ENCODE peak calls at places on chromosome 12, in ten cellular contexts. T is fibroblast of the aortic adventitia, P is cardiac muscle cell, R is epithelial cell of esophagus, J is IMR-90, H is PC-9, Y is HepG2, O is upper lobe of right lung, V is stomach, I is hepatocyte. E is an unnamed sample.

GRCh38 chr12:75048763-75049162 is 160.9 kb downstream of the KCNC2 start:
- DNase-seq in T (no peak), P (no peak), R (no peak), J (no peak), H (no peak), Y (no peak), O (no peak), V (no peak), I (no peak), E (no peak)

GRCh38 chr12:85688837-85689236 is 147.4 kb downstream of the RASSF9 start:
- DNase-seq in T (peak; percentile 14), P (peak; percentile 6), R (no peak), J (no peak), H (peak; percentile 25), Y (no peak), O (no peak), V (no peak), I (peak; percentile 6), E (no peak)

GRCh38 chr12:51976376-51977160 is 25.1 kb downstream of the ACVR1B start:
- DNase-seq in T (peak; percentile 84), P (peak; percentile 97), R (peak; percentile 26), J (peak; percentile 50), H (no peak), Y (peak; percentile 92), O (no peak), V (no peak), I (peak; percentile 69), E (peak; percentile 76)

GRCh38 chr12:102095677-102096263 is 24.1 kb downstream of the NUP37 start:
- DNase-seq in T (peak; percentile 57), P (peak; percentile 66), R (peak; percentile 38), J (peak; percentile 61), H (no peak), Y (peak; percentile 9), O (no peak), V (no peak), I (peak; percentile 44), E (peak; percentile 61)

GRCh38 chr12:89907659-89908058 is 199.0 kb upstream of the ATP2B1 start:
- DNase-seq in T (no peak), P (no peak), R (no peak), J (no peak), H (no peak), Y (no peak), O (no peak), V (no peak), I (no peak), E (no peak)

GRCh38 chr12:106647793-106648514 is 65.2 kb downstream of the RFX4 start:
- DNase-seq in T (no peak), P (no peak), R (no peak), J (no peak), H (no peak), Y (no peak), O (no peak), V (no peak), I (no peak), E (no peak)

GRCh38 chr12:122981036-122981471 is 573 bp downstream of the ARL6IP4 start:
- DNase-seq in T (peak; percentile 21), P (peak; percentile 23), R (peak; percentile 20), J (no peak), H (no peak), Y (no peak), O (no peak), V (no peak), I (peak; percentile 44), E (no peak)

GRCh38 chr12:19451196-19451595 is 11.9 kb downstream of the AEBP2 start:
- DNase-seq in T (no peak), P (peak; percentile 49), R (no peak), J (peak; percentile 61), H (no peak), Y (no peak), O (no peak), V (no peak), I (no peak), E (peak; percentile 63)

GRCh38 chr12:89665556-89665955 is 43.1 kb downstream of the ATP2B1 start:
- DNase-seq in T (no peak), P (no peak), R (no peak), J (no peak), H (no peak), Y (no peak), O (no peak), V (no peak), I (no peak), E (no peak)

GRCh38 chr12:62692884-62693283 is 226.3 kb downstream of the MON2 start:
- DNase-seq in T (peak; percentile 96), P (peak; percentile 86), R (peak; percentile 53), J (peak; percentile 88), H (no peak), Y (no peak), O (no peak), V (no peak), I (no peak), E (peak; percentile 30)

GRCh38 chr12:106093246-106093645 is 45.5 kb downstream of the NUAK1 start:
- DNase-seq in T (no peak), P (no peak), R (no peak), J (no peak), H (no peak), Y (no peak), O (no peak), V (no peak), I (no peak), E (no peak)

GRCh38 chr12:130198026-130198662 is 35.9 kb downstream of the FZD10 start:
- DNase-seq in T (no peak), P (no peak), R (no peak), J (no peak), H (no peak), Y (no peak), O (no peak), V (peak; percentile 22), I (no peak), E (no peak)

GRCh38 chr12:6230321-6231110 is 30.3 kb downstream of the CD9 start:
- DNase-seq in T (no peak), P (peak; percentile 60), R (peak; percentile 56), J (no peak), H (no peak), Y (peak; percentile 92), O (peak; percentile 78), V (peak; percentile 63), I (peak; percentile 50), E (peak; percentile 78)

DNA sequence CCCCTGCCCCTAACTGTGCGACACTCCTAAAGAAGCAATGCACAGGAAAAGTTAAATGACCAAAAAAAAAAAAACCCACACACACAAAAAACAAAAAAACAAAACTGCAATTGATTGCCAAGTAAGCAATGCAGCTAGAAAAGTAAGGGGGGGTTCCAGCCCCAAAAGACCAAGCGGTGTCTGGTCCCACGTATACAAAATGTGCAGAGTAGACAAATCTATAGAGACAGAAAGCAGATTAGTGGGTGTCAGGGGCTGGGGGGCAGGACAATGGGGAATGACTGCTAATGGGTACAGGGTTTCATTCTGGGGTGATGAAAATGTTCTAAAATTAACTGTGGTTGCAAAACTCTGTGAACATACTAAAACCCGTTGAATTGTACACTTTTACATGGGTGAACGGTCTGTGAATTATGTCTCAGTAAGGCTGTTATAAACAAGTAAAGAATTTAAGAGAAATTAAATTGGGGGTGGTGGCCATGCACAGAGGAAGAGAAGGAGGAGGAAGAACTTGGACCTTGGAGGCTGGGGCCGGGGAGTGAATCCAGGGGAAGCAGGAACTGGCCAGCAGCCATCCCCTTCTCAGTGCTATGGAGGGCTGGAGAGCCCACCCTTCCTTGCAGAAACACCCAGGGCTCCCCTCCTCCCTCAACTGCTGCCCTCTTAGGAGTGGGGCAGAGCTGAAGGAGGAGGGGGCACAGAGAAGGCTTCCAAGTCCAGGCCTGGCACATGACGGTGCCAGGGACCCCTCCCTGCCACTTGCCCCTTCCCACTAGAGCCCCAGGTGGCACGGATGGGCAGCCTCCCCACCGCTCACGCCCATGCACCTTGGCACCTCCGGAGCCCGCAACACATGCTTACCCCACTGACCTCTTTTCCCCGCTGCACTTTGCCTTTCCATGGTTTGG is 45.4 kb downstream of the KDM2B start:
- DNase-seq in T (no peak), P (no peak), R (no peak), J (no peak), H (no peak), Y (no peak), O (no peak), V (no peak), I (peak; percentile 34), E (no peak)
- H3K4me3 ChIP-seq in T (peak overlapping the region; percentile 55), P (no peak overlapping the region), R (no peak overlapping the region), J (no peak overlapping the region), H (no peak overlapping the region), Y (no peak overlapping the region), O (peak overlapping the region; percentile 72), V (peak overlapping the region; percentile 78), I (no peak overlapping the region), E (peak overlapping the region; percentile 56)

GRCh38 chr12:20463920-20464524 is 95.7 kb downstream of the PDE3A start:
- DNase-seq in T (peak; percentile 52), P (no peak), R (peak; percentile 20), J (peak; percentile 16), H (no peak), Y (peak; percentile 13), O (no peak), V (no peak), I (peak; percentile 17), E (peak; percentile 20)
- TF ChIP-seq CTCF in T (peak; percentile 68), P (peak; percentile 61), R (peak; percentile 50), J (peak; percentile 63), H (peak; percentile 68), Y (peak; percentile 57), O (peak; percentile 65), V (peak; percentile 37), I (peak; percentile 68), E (peak; percentile 65)

GRCh38 chr12:94648578-94648977 is 1.8 kb downstream of the TMCC3 start:
- DNase-seq in T (no peak), P (no peak), R (peak; percentile 88), J (no peak), H (no peak), Y (no peak), O (no peak), V (no peak), I (no peak), E (peak; percentile 45)
- H3K4me3 ChIP-seq in T (no peak overlapping the region), P (no peak overlapping the region), R (peak overlapping the region; percentile 69), J (no peak overlapping the region), H (peak overlapping the region; percentile 91), Y (no peak overlapping the region), O (peak overlapping the region; percentile 63), V (peak overlapping the region; percentile 82), I (peak overlapping the region; percentile 98), E (peak overlapping the region; percentile 67)

GRCh38 chr12:23952071-23952470 is 2.6 kb upstream of the SOX5 start:
- DNase-seq in T (no peak), P (no peak), R (no peak), J (no peak), H (no peak), Y (no peak), O (no peak), V (no peak), I (no peak), E (no peak)

GRCh38 chr12:23950011-23950774 is 723 bp upstream of the SOX5 start:
- DNase-seq in T (peak; percentile 31), P (peak; percentile 30), R (no peak), J (peak; percentile 16), H (no peak), Y (peak; percentile 31), O (peak; percentile 50), V (no peak), I (peak; percentile 10), E (peak; percentile 18)

GRCh38 chr12:23949212-23950010 is at the start of gene SOX5:
- DNase-seq in T (peak; percentile 59), P (peak; percentile 69), R (no peak), J (peak; percentile 68), H (no peak), Y (peak; percentile 75), O (peak; percentile 67), V (peak; percentile 28), I (peak; percentile 59), E (peak; percentile 54)

GRCh38 chr12:23954332-23954731 is 4.9 kb upstream of the SOX5 start:
- DNase-seq in T (peak; percentile 14), P (peak; percentile 1), R (no peak), J (peak; percentile 76), H (no peak), Y (no peak), O (no peak), V (no peak), I (no peak), E (peak; percentile 43)

GRCh38 chr12:23950775-23951391 is 1.4 kb upstream of the SOX5 start:
- DNase-seq in T (peak; percentile 12), P (peak; percentile 21), R (no peak), J (peak; percentile 17), H (no peak), Y (peak; percentile 66), O (peak; percentile 51), V (no peak), I (peak; percentile 22), E (peak; percentile 29)
- TF ChIP-seq CTCF in T (no peak), P (no peak), R (no peak), J (no peak), H (no peak), Y (no peak), O (no peak), V (no peak), I (no peak), E (no peak)

E was measured in fibroblast of villous mesenchyme.